ENCODE peak calls at places on chromosomes 16 and 17, in seven cellular contexts. B is substantia nigra, M is SIG-M5, C is GM23248, H is H7, U is T-helper 2 cell, V is endothelial cell. G is an unnamed sample.

GRCh38 chr16:53456625-53457024 is 22.4 kb downstream of the RBL2 start:
- DNase-seq in H (no peak), V (no peak), M (no peak), C (no peak), U (peak), B (no peak), G (no peak)

GRCh38 chr16:84751947-84752346 is 52.1 kb downstream of the USP10 start:
- DNase-seq in B (no peak), M (no peak), U (peak), V (no peak), C (peak), H (no peak), G (no peak)

GRCh38 chr16:14394834-14395233 is 235.2 kb downstream of the PARN start:
- DNase-seq in M (no peak), C (no peak), B (no peak), H (no peak), V (no peak), U (no peak), G (no peak)

GRCh38 chr16:24838554-24839266 is 7.1 kb upstream of the SLC5A11 start:
- DNase-seq in C (peak), B (peak), M (no peak), H (no peak), U (no peak), V (no peak), G (no peak)

GRCh38 chr16:55364811-55365210 is 40.8 kb downstream of the IRX6 start:
- DNase-seq in C (no peak), U (no peak), B (no peak), V (no peak), M (no peak), H (no peak), G (no peak)

GRCh38 chr16:4101421-4102275 is 14.6 kb downstream of the ADCY9 start:
- DNase-seq in M (no peak), H (no peak), C (no peak), U (no peak), V (no peak), B (no peak), G (peak)

GRCh38 chr16:67672739-67673662 is 6.4 kb downstream of the C16orf86 start:
- DNase-seq in C (peak), H (peak), V (peak), U (peak), M (no peak), B (peak), G (peak)

GRCh38 chr16:85185281-85185680 is 73.0 kb upstream of the CIBAR2 start:
- DNase-seq in U (no peak), M (no peak), V (no peak), C (no peak), B (no peak), H (no peak), G (peak)

GRCh38 chr17:74176546-74177001 is 26.9 kb upstream of the RPL38 start:
- DNase-seq in B (peak), V (peak), C (peak), M (no peak), H (peak), U (peak), G (no peak)

GRCh38 chr17:83002118-83002805 is 77.1 kb upstream of the METRNL start:
- DNase-seq in M (no peak), C (no peak), B (no peak), V (no peak), U (no peak), H (peak), G (no peak)

GRCh38 chr17:1069847-1070246 is 72.9 kb downstream of the TIMM22 start:
- DNase-seq in M (no peak), C (no peak), U (no peak), H (no peak), B (no peak), V (no peak), G (peak)

GRCh38 chr16:1790261-1790610 is 3.3 kb downstream of the IGFALS start:
- DNase-seq in U (no peak), V (no peak), B (no peak), H (no peak), C (no peak), M (no peak), G (no peak)

GRCh38 chr16:57276596-57276995 is 7.9 kb downstream of the PLLP start:
- DNase-seq in U (no peak), C (peak), H (peak), B (no peak), M (no peak), V (no peak), G (no peak)

GRCh38 chr16:21638573-21638975 is 13.8 kb downstream of the IGSF6 start:
- DNase-seq in M (no peak), U (peak), C (peak), H (no peak), V (no peak), B (no peak), G (no peak)

GRCh38 chr17:7004398-7005253 is 7.8 kb upstream of the RNASEK start:
- DNase-seq in M (no peak), V (peak), H (peak), U (peak), B (no peak), C (peak), G (no peak)

GRCh38 chr16:27112093-27112811 is 45.5 kb downstream of the C16orf82 start:
- DNase-seq in H (no peak), C (no peak), U (no peak), V (no peak), M (no peak), B (no peak), G (no peak)

GRCh38 chr17:36652716-36653115 is 51.3 kb downstream of the MRM1 start:
- DNase-seq in C (no peak), M (no peak), B (no peak), V (no peak), U (no peak), H (no peak), G (no peak)

GRCh38 chr16:3022697-3023414 is 886 bp downstream of the HCFC1R1 start:
- DNase-seq in B (peak), U (no peak), V (no peak), C (peak), H (no peak), M (no peak), G (peak)

GRCh38 chr17:73956595-73957465 is 246.6 kb upstream of the RPL38 start:
- DNase-seq in B (peak), V (peak), C (peak), U (peak), H (peak), M (no peak), G (no peak)

GRCh38 chr17:50830994-50831393 is 4.4 kb upstream of the WFIKKN2 start:
- DNase-seq in U (no peak), M (no peak), C (no peak), H (peak), V (no peak), B (no peak), G (no peak)

GRCh38 chr17:31900877-31901276 is 631 bp downstream of the UTP6 start:
- DNase-seq in U (peak), H (no peak), B (no peak), C (peak), M (no peak), V (no peak), G (no peak)

GRCh38 chr17:5587431-5588032 is 3.2 kb upstream of the NLRP1 start:
- DNase-seq in H (peak), V (peak), B (peak), M (no peak), U (peak), C (peak), G (no peak)

GRCh38 chr17:42387663-42388380 is 420 bp downstream of the STAT3 start:
- DNase-seq in U (peak), C (peak), H (peak), B (no peak), V (peak), M (no peak), G (peak)

GRCh38 chr17:60248618-60249516 is 99.1 kb downstream of the CA4 start:
- DNase-seq in V (no peak), U (no peak), H (no peak), M (no peak), C (no peak), B (no peak), G (no peak)

GRCh38 chr17:64460955-64461354 is 12.0 kb downstream of the MILR1 start:
- DNase-seq in H (no peak), C (no peak), M (no peak), U (no peak), B (no peak), V (no peak), G (no peak)

GRCh38 chr17:8892338-8892690 is 24.8 kb upstream of the PIK3R6 start:
- DNase-seq in H (peak), U (peak), V (no peak), M (no peak), C (peak), B (no peak), G (no peak)

GRCh38 chr16:84810518-84811273 is 9.1 kb upstream of the CRISPLD2 start:
- DNase-seq in V (no peak), H (no peak), C (peak), U (peak), B (no peak), M (peak), G (peak)

GRCh38 chr17:49986396-49987289 is 8.4 kb downstream of the DLX3 start:
- DNase-seq in B (no peak), M (no peak), V (no peak), C (no peak), H (peak), U (no peak), G (no peak)

GRCh38 chr17:74608511-74608910 is 15.0 kb downstream of the CD300E start:
- DNase-seq in B (no peak), V (no peak), H (no peak), M (no peak), U (no peak), C (no peak), G (no peak)

GRCh38 chr17:27319536-27320221 is 25.8 kb downstream of the WSB1 start:
- DNase-seq in V (no peak), H (no peak), M (no peak), U (no peak), B (peak), C (peak), G (peak)

GRCh38 chr16:4862639-4863038 is 15.4 kb downstream of the UBN1 start:
- DNase-seq in M (no peak), H (no peak), U (peak), V (no peak), B (no peak), C (peak), G (no peak)

GRCh38 chr17:75856062-75856681 is 1.0 kb upstream of the WBP2 start:
- DNase-seq in V (no peak), C (peak), M (no peak), U (peak), H (no peak), B (peak), G (no peak)

GRCh38 chr16:27906883-27907282 is 156.6 kb downstream of the GSG1L start:
- DNase-seq in M (no peak), H (peak), C (no peak), B (no peak), V (no peak), U (no peak), G (no peak)

GRCh38 chr16:88920618-88921602 is 54.5 kb upstream of the PABPN1L start:
- DNase-seq in V (peak), U (no peak), B (no peak), M (no peak), C (peak), H (no peak), G (peak)

GRCh38 chr17:68812876-68813584 is 142.2 kb downstream of the ABCA8 start:
- DNase-seq in B (no peak), V (no peak), C (peak), M (no peak), U (no peak), H (no peak), G (no peak)

GRCh38 chr16:78513838-78514237 is 414.4 kb downstream of the WWOX start:
- DNase-seq in M (no peak), H (no peak), U (no peak), V (no peak), C (no peak), B (no peak), G (no peak)

GRCh38 chr17:32256012-32256694 is 9.5 kb upstream of the RHBDL3 start:
- DNase-seq in U (no peak), B (no peak), H (no peak), M (no peak), V (no peak), C (peak), G (no peak)

GRCh38 chr16:13997933-13998332 is 73.2 kb upstream of the MRTFB start:
- DNase-seq in B (no peak), V (no peak), H (no peak), C (no peak), U (peak), M (no peak), G (no peak)

GRCh38 chr16:10114411-10114810 is 67.8 kb downstream of the GRIN2A start:
- DNase-seq in U (no peak), V (no peak), B (no peak), H (no peak), M (no peak), C (no peak), G (no peak)